ENCODE peak calls at places on chromosomes 1 and 21, in four cellular contexts. L, W, D and C are unnamed samples.

GRCh38 chr1:18951818-18952391 is 4.6 kb downstream of the IFFO2 start:
- DNase-seq in L (no peak), W (no peak), D (peak), C (no peak)

GRCh38 chr21:46203203-46203600 is 18.9 kb upstream of the SPATC1L start:
- DNase-seq in L (no peak), W (no peak), D (no peak), C (no peak)

GRCh38 chr1:159900086-159900680 is at the start of gene CFAP45:
- DNase-seq in L (peak), W (peak), D (no peak), C (peak)

GRCh38 chr1:197955486-197956394 is 38.6 kb downstream of the LHX9 start:
- DNase-seq in L (peak), W (no peak), D (no peak), C (no peak)

GRCh38 chr1:35962952-35963351 is 32.0 kb downstream of the AGO3 start:
- DNase-seq in L (no peak), W (no peak), D (no peak), C (no peak)

GRCh38 chr1:176557543-176558258 is 94.7 kb downstream of the PAPPA2 start:
- DNase-seq in L (no peak), W (no peak), D (no peak), C (no peak)

GRCh38 chr1:31764307-31765040 is at the start of gene ADGRB2:
- DNase-seq in L (no peak), W (peak), D (peak), C (peak)

GRCh38 chr1:51517361-51518032 is 1.6 kb downstream of the EPS15 start:
- DNase-seq in L (peak), W (no peak), D (no peak), C (no peak)

GRCh38 chr1:155169541-155169940 is 3.6 kb downstream of the KRTCAP2 start:
- DNase-seq in L (no peak), W (no peak), D (no peak), C (no peak)

GRCh38 chr1:26224606-26225005 is 9.4 kb upstream of the CEP85 start:
- DNase-seq in L (no peak), W (no peak), D (no peak), C (no peak)

GRCh38 chr1:95927061-95927460 is 693.1 kb downstream of the RWDD3 start:
- DNase-seq in L (no peak), W (no peak), D (no peak), C (no peak)

GRCh38 chr1:58041621-58042020 is 504.9 kb downstream of the OMA1 start:
- DNase-seq in L (no peak), W (no peak), D (no peak), C (peak)

GRCh38 chr21:43667191-43667904 is 8.0 kb downstream of the RRP1B start:
- DNase-seq in L (no peak), W (no peak), D (no peak), C (no peak)

GRCh38 chr1:68481041-68481440 is 15.8 kb downstream of the DEPDC1 start:
- DNase-seq in L (no peak), W (no peak), D (no peak), C (no peak)